ENCODE peak calls at places on chromosomes 12 and 14, in eight cellular contexts. B, R, Y, F, I, V, G and A are unnamed samples.
A peak's percentile ranks its signal among the peaks of the same experiment; 100 is the strongest.

GRCh38 chr12:57755454-57756372 is 810 bp downstream of the MARCHF9 start:
- DNase-seq in Y (no peak), I (peak; percentile 74), F (no peak), R (no peak), V (no peak), G (no peak), B (peak; percentile 63), A (no peak)

GRCh38 chr14:96693252-96693820 is 103.8 kb upstream of the VRK1 start:
- DNase-seq in R (no peak), F (no peak), V (no peak), B (no peak), G (no peak), I (no peak), Y (no peak), A (no peak)

GRCh38 chr12:46303039-46303666 is 34.3 kb upstream of the SLC38A1 start:
- DNase-seq in V (no peak), G (peak; percentile 24), Y (peak; percentile 20), B (peak; percentile 40), I (no peak), F (peak; percentile 28), R (no peak), A (no peak)

GRCh38 chr12:7441216-7441615 is 2.7 kb downstream of the CD163L1 start:
- DNase-seq in B (no peak), I (no peak), G (no peak), V (no peak), Y (no peak), F (no peak), R (no peak), A (no peak)

GRCh38 chr14:29222671-29223268 is 456.2 kb downstream of the FOXG1 start:
- DNase-seq in R (no peak), G (no peak), V (peak; percentile 12), Y (peak; percentile 12), B (peak; percentile 89), I (no peak), F (no peak), A (no peak)

GRCh38 chr12:79934309-79935020 is 432 bp downstream of the PPP1R12A start:
- DNase-seq in V (peak; percentile 41), Y (peak; percentile 17), F (no peak), B (no peak), G (peak; percentile 19), R (peak; percentile 84), I (peak; percentile 80), A (no peak)

GRCh38 chr14:68978550-68978911 is 571 bp downstream of the ACTN1 start:
- DNase-seq in G (no peak), F (no peak), I (peak; percentile 90), R (no peak), Y (peak; percentile 54), B (peak; percentile 77), V (no peak), A (peak; percentile 46)

GRCh38 chr14:50417853-50418252 is 21.2 kb upstream of the CDKL1 start:
- DNase-seq in Y (no peak), I (no peak), B (no peak), G (no peak), R (no peak), F (no peak), V (no peak), A (no peak)

GRCh38 chr12:124481257-124481750 is 86.1 kb downstream of the NCOR2 start:
- DNase-seq in F (no peak), G (no peak), R (no peak), Y (no peak), B (peak; percentile 47), V (no peak), I (peak; percentile 54), A (no peak)

GRCh38 chr14:81767266-81767987 is 233.8 kb upstream of the SEL1L start:
- DNase-seq in R (no peak), B (no peak), V (no peak), Y (no peak), I (no peak), F (no peak), G (no peak), A (no peak)